ENCODE peak calls at places on chromosomes 12 and 14, in ten cellular contexts. One of them, this sample, is unnamed.

GRCh38 chr12:102169922-102170698 is 27.5 kb downstream of the PMCH start:
- DNase-seq in progenitor cell of endocrine pancreas: no peak
- DNase-seq in choroid plexus epithelial cell: peak; percentile 69
- DNase-seq in HCT116: peak; percentile 4
- DNase-seq in activated CD8-positive, alpha-beta T cell treated with anti-CD3 and anti-CD28 coated beads for 36 hours: peak; percentile 26
- DNase-seq in GM12865: peak; percentile 59
- DNase-seq in pancreas: no peak
- DNase-seq in WTC11: no peak
- DNase-seq in cardiac fibroblast: peak; percentile 58
- DNase-seq in AG04450: no peak
- DNase-seq in this sample: no peak

GRCh38 chr12:98419795-98420402 is 95.5 kb upstream of the TMPO start:
- DNase-seq in activated CD8-positive, alpha-beta T cell treated with anti-CD3 and anti-CD28 coated beads for 36 hours: no peak
- DNase-seq in HCT116: no peak
- DNase-seq in WTC11: no peak
- DNase-seq in AG04450: no peak
- DNase-seq in progenitor cell of endocrine pancreas: no peak
- DNase-seq in cardiac fibroblast: no peak
- DNase-seq in GM12865: no peak
- DNase-seq in pancreas: peak; percentile 50
- DNase-seq in choroid plexus epithelial cell: no peak
- DNase-seq in this sample: no peak

GRCh38 chr14:79583738-79584405 is 627.4 kb downstream of the DIO2 start:
- DNase-seq in GM12865: no peak
- DNase-seq in AG04450: peak; percentile 18
- DNase-seq in cardiac fibroblast: peak; percentile 88
- DNase-seq in activated CD8-positive, alpha-beta T cell treated with anti-CD3 and anti-CD28 coated beads for 36 hours: no peak
- DNase-seq in choroid plexus epithelial cell: peak; percentile 86
- DNase-seq in progenitor cell of endocrine pancreas: no peak
- DNase-seq in HCT116: no peak
- DNase-seq in WTC11: no peak
- DNase-seq in pancreas: no peak
- DNase-seq in this sample: no peak

GRCh38 chr12:9378430-9378835 is 170.2 kb upstream of the PZP start:
- DNase-seq in AG04450: no peak
- DNase-seq in HCT116: no peak
- DNase-seq in pancreas: no peak
- DNase-seq in cardiac fibroblast: no peak
- DNase-seq in activated CD8-positive, alpha-beta T cell treated with anti-CD3 and anti-CD28 coated beads for 36 hours: no peak
- DNase-seq in progenitor cell of endocrine pancreas: no peak
- DNase-seq in choroid plexus epithelial cell: peak; percentile 30
- DNase-seq in WTC11: peak; percentile 41
- DNase-seq in GM12865: no peak
- DNase-seq in this sample: no peak

GRCh38 chr12:113555226-113555625 is 83.6 kb upstream of the LHX5 start:
- DNase-seq in activated CD8-positive, alpha-beta T cell treated with anti-CD3 and anti-CD28 coated beads for 36 hours: no peak
- DNase-seq in GM12865: no peak
- DNase-seq in choroid plexus epithelial cell: peak; percentile 4
- DNase-seq in AG04450: no peak
- DNase-seq in HCT116: no peak
- DNase-seq in progenitor cell of endocrine pancreas: no peak
- DNase-seq in WTC11: no peak
- DNase-seq in pancreas: no peak
- DNase-seq in cardiac fibroblast: peak; percentile 5
- DNase-seq in this sample: no peak

GRCh38 chr12:462936-463705 is 3.4 kb downstream of the B4GALNT3 start:
- DNase-seq in choroid plexus epithelial cell: no peak
- DNase-seq in activated CD8-positive, alpha-beta T cell treated with anti-CD3 and anti-CD28 coated beads for 36 hours: peak; percentile 35
- DNase-seq in pancreas: no peak
- DNase-seq in WTC11: no peak
- DNase-seq in progenitor cell of endocrine pancreas: no peak
- DNase-seq in GM12865: no peak
- DNase-seq in HCT116: no peak
- DNase-seq in AG04450: no peak
- DNase-seq in cardiac fibroblast: no peak
- DNase-seq in this sample: no peak

GRCh38 chr14:38171197-38171596 is 36.5 kb upstream of the SSTR1 start:
- DNase-seq in progenitor cell of endocrine pancreas: no peak
- DNase-seq in choroid plexus epithelial cell: no peak
- DNase-seq in AG04450: no peak
- DNase-seq in HCT116: no peak
- DNase-seq in GM12865: no peak
- DNase-seq in cardiac fibroblast: peak; percentile 13
- DNase-seq in pancreas: no peak
- DNase-seq in WTC11: no peak
- DNase-seq in activated CD8-positive, alpha-beta T cell treated with anti-CD3 and anti-CD28 coated beads for 36 hours: no peak
- DNase-seq in this sample: no peak

GRCh38 chr12:72432037-72432604 is 160.0 kb downstream of the TRHDE start:
- DNase-seq in activated CD8-positive, alpha-beta T cell treated with anti-CD3 and anti-CD28 coated beads for 36 hours: no peak
- DNase-seq in choroid plexus epithelial cell: no peak
- DNase-seq in AG04450: no peak
- DNase-seq in GM12865: no peak
- DNase-seq in cardiac fibroblast: no peak
- DNase-seq in progenitor cell of endocrine pancreas: no peak
- DNase-seq in WTC11: no peak
- DNase-seq in pancreas: peak; percentile 20
- DNase-seq in HCT116: no peak
- DNase-seq in this sample: no peak

GRCh38 chr12:15932975-15933374 is 21.8 kb downstream of the DERA start:
- DNase-seq in choroid plexus epithelial cell: no peak
- DNase-seq in pancreas: no peak
- DNase-seq in AG04450: no peak
- DNase-seq in activated CD8-positive, alpha-beta T cell treated with anti-CD3 and anti-CD28 coated beads for 36 hours: no peak
- DNase-seq in WTC11: no peak
- DNase-seq in cardiac fibroblast: no peak
- DNase-seq in HCT116: no peak
- DNase-seq in progenitor cell of endocrine pancreas: no peak
- DNase-seq in GM12865: no peak
- DNase-seq in this sample: no peak

GRCh38 chr14:73759183-73759713 is 45.1 kb upstream of the PNMA1 start:
- DNase-seq in pancreas: no peak
- DNase-seq in choroid plexus epithelial cell: peak; percentile 69
- DNase-seq in AG04450: no peak
- DNase-seq in WTC11: no peak
- DNase-seq in activated CD8-positive, alpha-beta T cell treated with anti-CD3 and anti-CD28 coated beads for 36 hours: peak; percentile 51
- DNase-seq in HCT116: no peak
- DNase-seq in GM12865: peak; percentile 60
- DNase-seq in cardiac fibroblast: peak; percentile 67
- DNase-seq in progenitor cell of endocrine pancreas: peak; percentile 38
- DNase-seq in this sample: no peak

GRCh38 chr12:66236969-66237368 is 48.0 kb downstream of the IRAK3 start:
- DNase-seq in activated CD8-positive, alpha-beta T cell treated with anti-CD3 and anti-CD28 coated beads for 36 hours: no peak
- DNase-seq in HCT116: no peak
- DNase-seq in WTC11: no peak
- DNase-seq in progenitor cell of endocrine pancreas: no peak
- DNase-seq in GM12865: no peak
- DNase-seq in choroid plexus epithelial cell: no peak
- DNase-seq in AG04450: no peak
- DNase-seq in pancreas: no peak
- DNase-seq in cardiac fibroblast: no peak
- DNase-seq in this sample: no peak

GRCh38 chr12:71371132-71371531 is 68.5 kb upstream of the LGR5 start:
- DNase-seq in progenitor cell of endocrine pancreas: no peak
- DNase-seq in GM12865: no peak
- DNase-seq in AG04450: no peak
- DNase-seq in choroid plexus epithelial cell: peak; percentile 33
- DNase-seq in WTC11: no peak
- DNase-seq in pancreas: no peak
- DNase-seq in cardiac fibroblast: peak; percentile 29
- DNase-seq in activated CD8-positive, alpha-beta T cell treated with anti-CD3 and anti-CD28 coated beads for 36 hours: no peak
- DNase-seq in HCT116: peak; percentile 3
- DNase-seq in this sample: no peak

GRCh38 chr12:25883026-25883928 is 75.2 kb upstream of the RASSF8 start:
- DNase-seq in pancreas: no peak
- DNase-seq in AG04450: no peak
- DNase-seq in choroid plexus epithelial cell: no peak
- DNase-seq in GM12865: no peak
- DNase-seq in WTC11: no peak
- DNase-seq in HCT116: no peak
- DNase-seq in activated CD8-positive, alpha-beta T cell treated with anti-CD3 and anti-CD28 coated beads for 36 hours: no peak
- DNase-seq in progenitor cell of endocrine pancreas: no peak
- DNase-seq in cardiac fibroblast: no peak
- DNase-seq in this sample: no peak

GRCh38 chr14:37061697-37062096 is 110.7 kb downstream of the SLC25A21 start:
- DNase-seq in cardiac fibroblast: no peak
- DNase-seq in progenitor cell of endocrine pancreas: no peak
- DNase-seq in pancreas: no peak
- DNase-seq in GM12865: no peak
- DNase-seq in WTC11: no peak
- DNase-seq in HCT116: no peak
- DNase-seq in activated CD8-positive, alpha-beta T cell treated with anti-CD3 and anti-CD28 coated beads for 36 hours: no peak
- DNase-seq in AG04450: no peak
- DNase-seq in choroid plexus epithelial cell: no peak
- DNase-seq in this sample: no peak

GRCh38 chr14:68978550-68978911 is 571 bp downstream of the ACTN1 start:
- DNase-seq in HCT116: no peak
- DNase-seq in WTC11: peak; percentile 85
- DNase-seq in activated CD8-positive, alpha-beta T cell treated with anti-CD3 and anti-CD28 coated beads for 36 hours: peak; percentile 65
- DNase-seq in pancreas: peak; percentile 91
- DNase-seq in progenitor cell of endocrine pancreas: peak; percentile 64
- DNase-seq in choroid plexus epithelial cell: peak; percentile 64
- DNase-seq in cardiac fibroblast: no peak
- DNase-seq in AG04450: no peak
- DNase-seq in GM12865: peak; percentile 33
- DNase-seq in this sample: no peak

GRCh38 chr12:87827638-87828264 is 201.4 kb downstream of the C12orf50 start:
- DNase-seq in cardiac fibroblast: peak; percentile 66
- DNase-seq in pancreas: no peak
- DNase-seq in WTC11: no peak
- DNase-seq in progenitor cell of endocrine pancreas: no peak
- DNase-seq in choroid plexus epithelial cell: peak; percentile 70
- DNase-seq in GM12865: no peak
- DNase-seq in HCT116: peak; percentile 64
- DNase-seq in activated CD8-positive, alpha-beta T cell treated with anti-CD3 and anti-CD28 coated beads for 36 hours: no peak
- DNase-seq in AG04450: peak; percentile 32
- DNase-seq in this sample: no peak

GRCh38 chr12:18368594-18368993 is 107.3 kb downstream of the PIK3C2G start:
- DNase-seq in AG04450: no peak
- DNase-seq in GM12865: no peak
- DNase-seq in progenitor cell of endocrine pancreas: no peak
- DNase-seq in cardiac fibroblast: no peak
- DNase-seq in choroid plexus epithelial cell: no peak
- DNase-seq in WTC11: no peak
- DNase-seq in HCT116: no peak
- DNase-seq in activated CD8-positive, alpha-beta T cell treated with anti-CD3 and anti-CD28 coated beads for 36 hours: no peak
- DNase-seq in pancreas: no peak
- DNase-seq in this sample: no peak

GRCh38 chr12:3869860-3870259 is 3.3 kb downstream of the PARP11 start:
- DNase-seq in AG04450: no peak
- DNase-seq in activated CD8-positive, alpha-beta T cell treated with anti-CD3 and anti-CD28 coated beads for 36 hours: peak; percentile 40
- DNase-seq in WTC11: no peak
- DNase-seq in GM12865: peak; percentile 35
- DNase-seq in HCT116: no peak
- DNase-seq in pancreas: no peak
- DNase-seq in progenitor cell of endocrine pancreas: no peak
- DNase-seq in choroid plexus epithelial cell: peak; percentile 7
- DNase-seq in cardiac fibroblast: no peak
- DNase-seq in this sample: no peak

GRCh38 chr14:21069388-21070082 is 569 bp upstream of the ARHGEF40 start:
- DNase-seq in GM12865: no peak
- DNase-seq in WTC11: peak; percentile 71
- DNase-seq in choroid plexus epithelial cell: peak; percentile 21
- DNase-seq in cardiac fibroblast: peak; percentile 28
- DNase-seq in progenitor cell of endocrine pancreas: no peak
- DNase-seq in HCT116: no peak
- DNase-seq in AG04450: no peak
- DNase-seq in activated CD8-positive, alpha-beta T cell treated with anti-CD3 and anti-CD28 coated beads for 36 hours: no peak
- DNase-seq in pancreas: peak; percentile 81
- DNase-seq in this sample: no peak

GRCh38 chr14:103905861-103906456 is 22.3 kb upstream of the TDRD9 start:
- DNase-seq in pancreas: peak; percentile 28
- DNase-seq in choroid plexus epithelial cell: no peak
- DNase-seq in activated CD8-positive, alpha-beta T cell treated with anti-CD3 and anti-CD28 coated beads for 36 hours: peak; percentile 50
- DNase-seq in AG04450: no peak
- DNase-seq in cardiac fibroblast: no peak
- DNase-seq in progenitor cell of endocrine pancreas: no peak
- DNase-seq in GM12865: no peak
- DNase-seq in WTC11: peak; percentile 61
- DNase-seq in HCT116: no peak
- DNase-seq in this sample: no peak
- TF ChIP-seq CTCF in pancreas: no peak
- TF ChIP-seq CTCF in choroid plexus epithelial cell: peak; percentile 51
- TF ChIP-seq CTCF in activated CD8-positive, alpha-beta T cell treated with anti-CD3 and anti-CD28 coated beads for 36 hours: peak; percentile 12
- TF ChIP-seq CTCF in AG04450: peak; percentile 37
- TF ChIP-seq CTCF in cardiac fibroblast: peak; percentile 34
- TF ChIP-seq CTCF in progenitor cell of endocrine pancreas: peak; percentile 18
- TF ChIP-seq CTCF in GM12865: peak; percentile 24
- TF ChIP-seq CTCF in WTC11: no peak
- TF ChIP-seq CTCF in HCT116: peak; percentile 15
- TF ChIP-seq CTCF in this sample: peak; percentile 40

GRCh38 chr12:57242691-57243454 is 8.1 kb downstream of the STAC3 start:
- DNase-seq in HCT116: peak; percentile 56
- DNase-seq in AG04450: no peak
- DNase-seq in cardiac fibroblast: peak; percentile 53
- DNase-seq in WTC11: peak; percentile 97
- DNase-seq in choroid plexus epithelial cell: peak; percentile 52
- DNase-seq in GM12865: peak; percentile 80
- DNase-seq in progenitor cell of endocrine pancreas: peak; percentile 88
- DNase-seq in pancreas: peak; percentile 84
- DNase-seq in activated CD8-positive, alpha-beta T cell treated with anti-CD3 and anti-CD28 coated beads for 36 hours: peak; percentile 86
- DNase-seq in this sample: peak; percentile 92
- TF ChIP-seq CTCF in HCT116: peak; percentile 83
- TF ChIP-seq CTCF in AG04450: peak; percentile 68
- TF ChIP-seq CTCF in cardiac fibroblast: peak; percentile 69
- TF ChIP-seq CTCF in WTC11: peak; percentile 69
- TF ChIP-seq CTCF in choroid plexus epithelial cell: peak; percentile 73
- TF ChIP-seq CTCF in GM12865: peak; percentile 78
- TF ChIP-seq CTCF in progenitor cell of endocrine pancreas: peak; percentile 76
- TF ChIP-seq CTCF in pancreas: no peak
- TF ChIP-seq CTCF in activated CD8-positive, alpha-beta T cell treated with anti-CD3 and anti-CD28 coated beads for 36 hours: peak; percentile 79
- TF ChIP-seq CTCF in this sample: peak; percentile 79

GRCh38 chr12:122984612-122985358 is 4.3 kb downstream of the ARL6IP4 start:
- DNase-seq in cardiac fibroblast: peak; percentile 39
- DNase-seq in HCT116: no peak
- DNase-seq in progenitor cell of endocrine pancreas: no peak
- DNase-seq in AG04450: no peak
- DNase-seq in WTC11: no peak
- DNase-seq in choroid plexus epithelial cell: no peak
- DNase-seq in activated CD8-positive, alpha-beta T cell treated with anti-CD3 and anti-CD28 coated beads for 36 hours: no peak
- DNase-seq in GM12865: no peak
- DNase-seq in pancreas: peak; percentile 74
- DNase-seq in this sample: no peak
- TF ChIP-seq CTCF in cardiac fibroblast: no peak
- TF ChIP-seq CTCF in HCT116: no peak
- TF ChIP-seq CTCF in progenitor cell of endocrine pancreas: no peak
- TF ChIP-seq CTCF in AG04450: no peak
- TF ChIP-seq CTCF in WTC11: no peak
- TF ChIP-seq CTCF in choroid plexus epithelial cell: no peak
- TF ChIP-seq CTCF in activated CD8-positive, alpha-beta T cell treated with anti-CD3 and anti-CD28 coated beads for 36 hours: no peak
- TF ChIP-seq CTCF in GM12865: no peak
- TF ChIP-seq CTCF in pancreas: no peak
- TF ChIP-seq CTCF in this sample: no peak

DNA sequence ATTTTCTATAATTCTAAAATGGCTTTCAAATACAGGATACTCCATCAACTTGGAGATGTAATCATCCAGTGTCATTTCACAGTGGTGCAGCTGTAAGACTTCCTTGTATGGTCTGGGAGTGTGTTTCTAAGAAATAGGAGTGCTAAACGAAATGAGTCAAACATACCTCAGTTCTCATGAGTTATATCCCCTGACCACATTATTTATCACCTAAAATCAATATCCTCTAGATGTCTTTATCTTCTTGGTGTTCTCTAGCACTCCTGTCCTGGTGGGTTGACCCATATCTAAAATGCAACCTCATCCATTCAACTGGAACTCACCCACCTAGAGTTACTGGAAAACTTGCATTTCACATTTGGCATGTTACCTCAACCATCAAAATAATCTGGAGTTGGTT is 33.2 kb downstream of the TMEM30B start:
- DNase-seq in HCT116: no peak
- DNase-seq in activated CD8-positive, alpha-beta T cell treated with anti-CD3 and anti-CD28 coated beads for 36 hours: peak; percentile 7
- DNase-seq in WTC11: no peak
- DNase-seq in GM12865: no peak
- DNase-seq in cardiac fibroblast: peak; percentile 49
- DNase-seq in progenitor cell of endocrine pancreas: no peak
- DNase-seq in choroid plexus epithelial cell: peak; percentile 47
- DNase-seq in AG04450: peak; percentile 75
- DNase-seq in pancreas: no peak
- DNase-seq in this sample: no peak
- TF ChIP-seq CTCF in HCT116: no peak
- TF ChIP-seq CTCF in activated CD8-positive, alpha-beta T cell treated with anti-CD3 and anti-CD28 coated beads for 36 hours: no peak
- TF ChIP-seq CTCF in WTC11: no peak
- TF ChIP-seq CTCF in GM12865: no peak
- TF ChIP-seq CTCF in cardiac fibroblast: no peak
- TF ChIP-seq CTCF in progenitor cell of endocrine pancreas: no peak
- TF ChIP-seq CTCF in choroid plexus epithelial cell: no peak
- TF ChIP-seq CTCF in AG04450: no peak
- TF ChIP-seq CTCF in pancreas: no peak
- TF ChIP-seq CTCF in this sample: no peak

This sample was measured in chondrocyte.